ENCODE peak calls at places on chromosomes 3 and 15, in four cellular contexts. One of them, this sample, is unnamed.

GRCh38 chr3:111229301-111229700 is 157.7 kb downstream of the NECTIN3 start:
- DNase-seq in fibroblast of mammary gland: no peak
- DNase-seq in pancreas: no peak
- DNase-seq in thoracic aorta: no peak
- DNase-seq in this sample: no peak

GRCh38 chr15:57607570-57608000 is 15.9 kb downstream of the MYZAP start:
- DNase-seq in pancreas: peak; percentile 70
- DNase-seq in fibroblast of mammary gland: peak; percentile 71
- DNase-seq in thoracic aorta: no peak
- DNase-seq in this sample: no peak

GRCh38 chr3:115062009-115062408 is 85.1 kb downstream of the ZBTB20 start:
- DNase-seq in fibroblast of mammary gland: no peak
- DNase-seq in thoracic aorta: no peak
- DNase-seq in pancreas: peak; percentile 32
- DNase-seq in this sample: no peak

GRCh38 chr3:135982922-135983581 is 17.5 kb downstream of the PPP2R3A start:
- DNase-seq in thoracic aorta: no peak
- DNase-seq in pancreas: no peak
- DNase-seq in fibroblast of mammary gland: peak; percentile 87
- DNase-seq in this sample: no peak

GRCh38 chr15:101210466-101210865 is 41.4 kb downstream of the CHSY1 start:
- DNase-seq in fibroblast of mammary gland: peak; percentile 59
- DNase-seq in pancreas: no peak
- DNase-seq in thoracic aorta: no peak
- DNase-seq in this sample: no peak

GRCh38 chr3:166608132-166608531 is 770.9 kb upstream of the BCHE start:
- DNase-seq in thoracic aorta: no peak
- DNase-seq in pancreas: no peak
- DNase-seq in fibroblast of mammary gland: no peak
- DNase-seq in this sample: no peak

GRCh38 chr3:105274958-105275357 is 91.8 kb upstream of the ALCAM start:
- DNase-seq in fibroblast of mammary gland: peak; percentile 82
- DNase-seq in thoracic aorta: no peak
- DNase-seq in pancreas: no peak
- DNase-seq in this sample: no peak

GRCh38 chr15:69253156-69253555 is 45.6 kb upstream of the PAQR5 start:
- DNase-seq in fibroblast of mammary gland: peak; percentile 93
- DNase-seq in pancreas: peak; percentile 11
- DNase-seq in thoracic aorta: no peak
- DNase-seq in this sample: no peak

GRCh38 chr3:141057436-141057835 is 6.3 kb downstream of the SPSB4 start:
- DNase-seq in thoracic aorta: no peak
- DNase-seq in fibroblast of mammary gland: no peak
- DNase-seq in pancreas: no peak
- DNase-seq in this sample: no peak

GRCh38 chr15:80986487-80986886 is 3.1 kb downstream of the MESD start:
- DNase-seq in thoracic aorta: no peak
- DNase-seq in fibroblast of mammary gland: no peak
- DNase-seq in pancreas: no peak
- DNase-seq in this sample: no peak

GRCh38 chr3:185527364-185527763 is 25.0 kb downstream of the LIPH start:
- DNase-seq in pancreas: no peak
- DNase-seq in fibroblast of mammary gland: no peak
- DNase-seq in thoracic aorta: no peak
- DNase-seq in this sample: no peak

GRCh38 chr15:85494035-85494793 is 113.8 kb downstream of the AKAP13 start:
- DNase-seq in thoracic aorta: no peak
- DNase-seq in pancreas: no peak
- DNase-seq in fibroblast of mammary gland: peak; percentile 95
- DNase-seq in this sample: no peak

GRCh38 chr3:113948015-113948917 is 453 bp downstream of the ZDHHC23 start:
- DNase-seq in fibroblast of mammary gland: no peak
- DNase-seq in thoracic aorta: no peak
- DNase-seq in pancreas: peak; percentile 71
- DNase-seq in this sample: peak; percentile 87

GRCh38 chr3:113947372-113948014 is at the start of gene ZDHHC23:
- DNase-seq in thoracic aorta: no peak
- DNase-seq in fibroblast of mammary gland: peak; percentile 47
- DNase-seq in pancreas: peak; percentile 92
- DNase-seq in this sample: peak; percentile 91

GRCh38 chr3:113946831-113947230 is 982 bp upstream of the ZDHHC23 start:
- DNase-seq in pancreas: no peak
- DNase-seq in fibroblast of mammary gland: no peak
- DNase-seq in thoracic aorta: no peak
- DNase-seq in this sample: no peak
- H3K4me3 ChIP-seq in pancreas: peak overlapping the region; percentile 79
- H3K4me3 ChIP-seq in fibroblast of mammary gland: peak overlapping the region; percentile 58
- H3K4me3 ChIP-seq in thoracic aorta: peak overlapping the region; percentile 86
- H3K4me3 ChIP-seq in this sample: no peak overlapping the region

DNA sequence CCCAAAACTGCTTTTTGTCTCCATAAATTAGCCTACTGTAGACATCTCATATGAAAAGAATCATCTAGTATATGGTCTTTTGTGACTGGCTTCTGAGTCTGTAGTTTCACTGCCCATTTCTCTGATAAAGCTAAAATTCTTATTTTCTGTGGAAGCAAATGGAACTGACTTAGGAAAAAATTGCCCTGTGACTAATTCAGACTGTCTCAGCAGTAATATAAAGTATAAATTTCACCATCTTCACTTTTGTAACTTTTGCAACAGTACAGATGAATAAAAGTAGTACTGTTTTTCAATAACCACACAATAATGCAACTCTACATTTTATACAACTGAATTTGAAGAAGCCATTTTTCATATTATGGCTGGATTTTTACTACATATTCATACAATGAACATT is 104.1 kb downstream of the TBC1D5 start:
- DNase-seq in pancreas: no peak
- DNase-seq in thoracic aorta: no peak
- DNase-seq in fibroblast of mammary gland: peak; percentile 62
- DNase-seq in this sample: no peak
- H3K4me3 ChIP-seq in pancreas: no peak overlapping the region
- H3K4me3 ChIP-seq in thoracic aorta: no peak overlapping the region
- H3K4me3 ChIP-seq in fibroblast of mammary gland: no peak overlapping the region
- H3K4me3 ChIP-seq in this sample: no peak overlapping the region

GRCh38 chr3:62529230-62529629 is 155.9 kb upstream of the FEZF2 start:
- DNase-seq in thoracic aorta: no peak
- DNase-seq in pancreas: peak; percentile 8
- DNase-seq in fibroblast of mammary gland: peak; percentile 30
- DNase-seq in this sample: no peak
- H3K4me3 ChIP-seq in thoracic aorta: no peak overlapping the region
- H3K4me3 ChIP-seq in pancreas: no peak overlapping the region
- H3K4me3 ChIP-seq in fibroblast of mammary gland: no peak overlapping the region
- H3K4me3 ChIP-seq in this sample: no peak overlapping the region

GRCh38 chr3:186942168-186942567 is 11.8 kb downstream of the ST6GAL1 start:
- DNase-seq in pancreas: no peak
- DNase-seq in fibroblast of mammary gland: no peak
- DNase-seq in thoracic aorta: no peak
- DNase-seq in this sample: no peak
- H3K4me3 ChIP-seq in pancreas: no peak overlapping the region
- H3K4me3 ChIP-seq in fibroblast of mammary gland: no peak overlapping the region
- H3K4me3 ChIP-seq in thoracic aorta: no peak overlapping the region
- H3K4me3 ChIP-seq in this sample: no peak overlapping the region

GRCh38 chr15:83653288-83653638 is 660 bp upstream of the ADAMTSL3 start:
- DNase-seq in thoracic aorta: peak; percentile 29
- DNase-seq in fibroblast of mammary gland: no peak
- DNase-seq in pancreas: no peak
- DNase-seq in this sample: no peak
- H3K4me3 ChIP-seq in thoracic aorta: peak overlapping the region; percentile 96
- H3K4me3 ChIP-seq in fibroblast of mammary gland: no peak overlapping the region
- H3K4me3 ChIP-seq in pancreas: peak overlapping the region; percentile 33
- H3K4me3 ChIP-seq in this sample: no peak overlapping the region

GRCh38 chr15:40421246-40422157 is 15.9 kb downstream of the IVD start:
- DNase-seq in thoracic aorta: no peak
- DNase-seq in fibroblast of mammary gland: peak; percentile 60
- DNase-seq in pancreas: peak; percentile 83
- DNase-seq in this sample: no peak
- H3K4me3 ChIP-seq in thoracic aorta: peak overlapping the region; percentile 37
- H3K4me3 ChIP-seq in fibroblast of mammary gland: no peak overlapping the region
- H3K4me3 ChIP-seq in pancreas: no peak overlapping the region
- H3K4me3 ChIP-seq in this sample: no peak overlapping the region

DNA sequence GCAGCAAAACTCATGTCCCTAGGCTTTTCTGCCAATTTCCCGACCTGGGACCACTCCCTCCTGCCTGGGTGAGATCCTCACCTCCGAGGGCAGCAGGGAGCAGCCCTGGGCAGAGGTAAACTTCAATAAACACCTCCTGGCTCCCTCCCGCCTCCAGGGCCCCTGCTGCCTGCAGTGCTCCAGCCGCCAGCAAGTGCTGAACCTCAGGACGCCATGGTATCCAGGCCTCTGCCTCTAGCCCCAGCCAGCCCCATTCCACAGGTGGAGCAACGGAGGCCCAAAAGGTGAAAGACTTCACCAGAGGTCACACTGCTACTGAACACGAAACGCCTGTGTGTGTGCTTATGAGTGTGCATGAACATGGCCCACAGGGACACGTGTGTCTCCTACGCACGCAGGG is 59.9 kb upstream of the LINGO1 start:
- DNase-seq in pancreas: no peak
- DNase-seq in thoracic aorta: no peak
- DNase-seq in fibroblast of mammary gland: no peak
- DNase-seq in this sample: no peak
- H3K4me3 ChIP-seq in pancreas: no peak overlapping the region
- H3K4me3 ChIP-seq in thoracic aorta: no peak overlapping the region
- H3K4me3 ChIP-seq in fibroblast of mammary gland: no peak overlapping the region
- H3K4me3 ChIP-seq in this sample: no peak overlapping the region

GRCh38 chr3:56801151-56801596 is 575 bp downstream of the ARHGEF3 start:
- DNase-seq in fibroblast of mammary gland: no peak
- DNase-seq in pancreas: peak; percentile 38
- DNase-seq in thoracic aorta: no peak
- DNase-seq in this sample: peak; percentile 72

GRCh38 chr3:56799251-56799882 is 2.4 kb downstream of the ARHGEF3 start:
- DNase-seq in thoracic aorta: no peak
- DNase-seq in fibroblast of mammary gland: peak; percentile 74
- DNase-seq in pancreas: no peak
- DNase-seq in this sample: peak; percentile 18

GRCh38 chr3:56801597-56802410 is at the start of gene ARHGEF3:
- DNase-seq in pancreas: peak; percentile 91
- DNase-seq in thoracic aorta: no peak
- DNase-seq in fibroblast of mammary gland: peak; percentile 60
- DNase-seq in this sample: peak; percentile 96

GRCh38 chr3:56802411-56802745 is 629 bp upstream of the ARHGEF3 start:
- DNase-seq in fibroblast of mammary gland: no peak
- DNase-seq in thoracic aorta: no peak
- DNase-seq in pancreas: no peak
- DNase-seq in this sample: peak; percentile 50

GRCh38 chr3:56800373-56801150 is 1.2 kb downstream of the ARHGEF3 start:
- DNase-seq in fibroblast of mammary gland: no peak
- DNase-seq in thoracic aorta: no peak
- DNase-seq in pancreas: peak; percentile 33
- DNase-seq in this sample: peak; percentile 76
- H3K4me3 ChIP-seq in fibroblast of mammary gland: peak overlapping the region; percentile 76
- H3K4me3 ChIP-seq in thoracic aorta: peak overlapping the region; percentile 72
- H3K4me3 ChIP-seq in pancreas: peak overlapping the region; percentile 91
- H3K4me3 ChIP-seq in this sample: peak overlapping the region; percentile 53

This sample was measured in lower leg skin.